ENCODE peak calls at places on chromosomes 3 and 15, in ten cellular contexts. B is colonic mucosa, W is choroid plexus epithelial cell, P is OCI-LY7, T is cardiac muscle cell, D is AG09309, Z is hepatocyte, K is brain microvascular endothelial cell, L is fibroblast of pulmonary artery, R is H7. X is an unnamed sample.

GRCh38 chr3:32956750-32957570 is 5.5 kb downstream of the CCR4 start:
- DNase-seq in Z (no peak), K (no peak), L (peak), P (no peak), R (no peak), W (peak), D (no peak), T (peak), B (no peak), X (no peak)

GRCh38 chr3:171163724-171164465 is 137.4 kb upstream of the SLC2A2 start:
- DNase-seq in Z (no peak), R (no peak), D (no peak), P (no peak), K (no peak), B (no peak), L (no peak), T (no peak), W (no peak), X (no peak)

GRCh38 chr3:32571192-32571485 is 481 bp upstream of the DYNC1LI1 start:
- DNase-seq in W (no peak), K (no peak), R (no peak), B (no peak), Z (no peak), P (no peak), D (no peak), L (no peak), T (no peak), X (no peak)

GRCh38 chr3:140499114-140499757 is 178.6 kb upstream of the TRIM42 start:
- DNase-seq in D (no peak), B (no peak), T (peak), Z (peak), R (no peak), L (peak), P (peak), W (peak), K (no peak), X (no peak)

GRCh38 chr3:41997702-41998551 is 36.0 kb upstream of the ULK4 start:
- DNase-seq in T (peak), L (peak), Z (no peak), P (no peak), R (peak), B (no peak), K (no peak), W (peak), D (no peak), X (no peak)

GRCh38 chr3:186109897-186110803 is 1.3 kb upstream of the ETV5 start:
- DNase-seq in B (peak), L (peak), R (peak), D (no peak), P (no peak), K (peak), Z (peak), T (peak), W (peak), X (no peak)

GRCh38 chr3:13018039-13018431 is 55.2 kb downstream of the IQSEC1 start:
- DNase-seq in T (no peak), D (no peak), L (no peak), P (no peak), Z (no peak), W (no peak), B (no peak), R (peak), K (no peak), X (no peak)

GRCh38 chr3:58824285-58824684 is 157.7 kb upstream of the FAM3D start:
- DNase-seq in W (peak), R (peak), P (peak), K (peak), B (peak), Z (peak), T (peak), D (peak), L (peak), X (peak)

GRCh38 chr3:45665101-45665572 is 24.1 kb upstream of the SACM1L start:
- DNase-seq in P (peak), K (no peak), D (no peak), Z (peak), R (peak), B (peak), L (peak), T (peak), W (peak), X (no peak)

GRCh38 chr3:138124689-138125420 is 7.3 kb downstream of the A4GNT start:
- DNase-seq in T (peak), P (no peak), K (no peak), D (no peak), B (no peak), W (peak), L (peak), Z (no peak), R (peak), X (peak)

GRCh38 chr15:76998661-76999285 is 3.8 kb downstream of the PSTPIP1 start:
- DNase-seq in T (no peak), Z (no peak), R (no peak), W (no peak), B (no peak), P (no peak), D (no peak), K (no peak), L (no peak), X (no peak)

GRCh38 chr3:134486577-134487041 is 752 bp downstream of the CEP63 start:
- DNase-seq in Z (no peak), D (no peak), P (peak), W (peak), R (no peak), B (no peak), L (peak), T (peak), K (no peak), X (no peak)

GRCh38 chr15:34713635-34714034 is 41.2 kb downstream of the GJD2 start:
- DNase-seq in P (no peak), L (no peak), R (no peak), D (no peak), K (no peak), T (no peak), B (no peak), Z (no peak), W (no peak), X (no peak)

GRCh38 chr3:15563190-15563589 is 38.2 kb downstream of the HACL1 start:
- DNase-seq in D (no peak), L (no peak), W (no peak), T (no peak), R (no peak), P (no peak), K (no peak), B (no peak), Z (no peak), X (no peak)

GRCh38 chr3:137165117-137165806 is 207.5 kb downstream of the IL20RB start:
- DNase-seq in D (no peak), K (peak), L (peak), R (no peak), B (no peak), T (no peak), W (no peak), P (no peak), Z (peak), X (peak)

GRCh38 chr3:14532691-14533456 is 7.3 kb downstream of the GRIP2 start:
- DNase-seq in R (peak), D (no peak), P (peak), K (no peak), B (peak), W (peak), L (no peak), T (peak), Z (peak), X (no peak)

GRCh38 chr15:76235186-76235826 is 76.0 kb downstream of the ETFA start:
- DNase-seq in W (peak), K (no peak), P (peak), L (peak), T (peak), Z (peak), B (no peak), R (peak), D (peak), X (peak)

GRCh38 chr15:71447328-71448250 is 332.3 kb downstream of the THSD4 start:
- DNase-seq in L (peak), W (peak), K (peak), R (no peak), P (no peak), T (no peak), Z (no peak), B (no peak), D (no peak), X (peak)

GRCh38 chr15:62110000-62110851 is 43.4 kb downstream of the C2CD4A start:
- DNase-seq in P (no peak), R (no peak), T (peak), Z (peak), K (peak), W (peak), B (no peak), L (peak), D (peak), X (no peak)

GRCh38 chr3:195064300-195064931 is 206.5 kb downstream of the XXYLT1 start:
- DNase-seq in W (no peak), T (no peak), P (peak), D (no peak), K (no peak), B (no peak), R (no peak), L (no peak), Z (no peak), X (no peak)

GRCh38 chr15:40313531-40314398 is 6.0 kb upstream of the PLCB2 start:
- DNase-seq in L (no peak), K (no peak), T (no peak), P (no peak), D (no peak), R (no peak), W (no peak), B (peak), Z (peak), X (no peak)

GRCh38 chr15:45401665-45402161 is 23.4 kb upstream of the GATM start:
- DNase-seq in T (no peak), Z (no peak), R (no peak), B (no peak), D (no peak), L (no peak), W (peak), P (no peak), K (no peak), X (no peak)

GRCh38 chr15:80492409-80492808 is 88.2 kb downstream of the ARNT2 start:
- DNase-seq in Z (no peak), P (no peak), D (no peak), R (no peak), K (no peak), T (no peak), W (no peak), L (no peak), B (no peak), X (no peak)

GRCh38 chr15:50971542-50971941 is 63.1 kb downstream of the AP4E1 start:
- DNase-seq in T (no peak), R (no peak), D (no peak), P (peak), Z (no peak), K (no peak), L (no peak), B (no peak), W (no peak), X (no peak)

GRCh38 chr3:39811561-39811960 is 2.2 kb downstream of the MYRIP start:
- DNase-seq in P (no peak), L (no peak), R (no peak), B (no peak), Z (no peak), D (no peak), W (no peak), K (no peak), T (no peak), X (no peak)
- H3K4me3 ChIP-seq in P (no peak), L (no peak), R (no peak), B (no peak), Z (no peak), D (no peak), W (no peak), K (no peak), T (no peak), X (no peak)

GRCh38 chr15:26721231-26721630 is 51.6 kb downstream of the GABRB3 start:
- DNase-seq in T (no peak), P (no peak), W (no peak), Z (no peak), L (no peak), D (no peak), B (no peak), R (peak), K (no peak), X (no peak)
- H3K4me3 ChIP-seq in T (no peak), P (no peak), W (no peak), Z (no peak), L (no peak), D (no peak), B (no peak), R (no peak), K (no peak), X (no peak)

GRCh38 chr15:74461847-74462511 is 1.0 kb upstream of the UBL7 start:
- DNase-seq in P (no peak), K (no peak), B (no peak), R (no peak), L (no peak), D (no peak), W (no peak), T (no peak), Z (no peak), X (no peak)
- H3K4me3 ChIP-seq in P (peak), K (peak), B (peak), R (peak), L (peak), D (peak), W (peak), T (peak), Z (peak), X (peak)

GRCh38 chr15:67091966-67092677 is 26.7 kb downstream of the SMAD3 start:
- DNase-seq in L (no peak), P (no peak), B (no peak), K (no peak), W (no peak), D (no peak), Z (no peak), T (no peak), R (peak), X (no peak)

GRCh38 chr15:67092726-67093125 is 27.3 kb downstream of the SMAD3 start:
- DNase-seq in L (no peak), Z (no peak), R (no peak), B (no peak), P (no peak), K (no peak), D (no peak), T (no peak), W (no peak), X (no peak)

GRCh38 chr15:67089218-67090193 is 24.1 kb downstream of the SMAD3 start:
- DNase-seq in T (peak), P (no peak), B (peak), K (no peak), W (peak), Z (no peak), D (no peak), L (no peak), R (no peak), X (no peak)

GRCh38 chr15:67091073-67091965 is 25.9 kb downstream of the SMAD3 start:
- DNase-seq in W (peak), T (peak), Z (peak), L (peak), K (peak), D (no peak), B (peak), R (no peak), P (no peak), X (peak)

DNA sequence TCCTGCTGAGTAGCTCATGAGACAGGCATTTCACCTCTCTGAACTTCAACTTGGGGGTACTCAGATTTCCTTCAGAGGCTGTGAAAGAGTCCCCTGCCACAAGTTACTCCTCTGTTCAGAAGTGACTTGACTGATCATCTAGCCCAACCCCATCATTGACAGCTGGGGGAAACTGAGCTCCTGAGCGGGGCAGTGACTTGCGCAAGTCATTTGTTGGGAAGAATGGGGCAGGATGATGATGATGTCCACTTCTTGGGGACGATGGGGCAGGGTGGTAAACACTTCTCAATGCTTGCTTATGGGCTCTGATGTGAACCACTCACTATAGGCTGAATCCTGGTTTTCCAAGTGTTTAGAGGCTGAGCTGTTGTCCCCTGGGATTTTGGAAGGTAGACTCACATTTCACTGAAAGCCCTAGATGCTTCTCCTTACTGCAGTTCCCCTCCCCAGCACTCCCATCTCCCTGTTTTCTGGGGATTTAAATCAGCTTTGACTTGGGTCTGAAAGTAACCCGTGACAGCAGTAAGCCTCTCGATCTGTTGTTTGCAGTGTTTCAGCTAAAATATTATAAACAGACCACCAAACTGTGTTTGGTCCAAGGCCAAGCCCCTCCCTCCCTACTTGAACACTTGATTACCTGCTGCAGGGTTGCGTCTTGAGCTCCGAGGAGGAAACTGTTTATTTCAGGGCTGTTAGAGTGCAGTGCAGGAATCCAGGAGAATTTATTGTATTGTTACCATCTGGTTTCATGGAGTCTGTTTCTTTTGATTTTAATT is 25.1 kb downstream of the SMAD3 start:
- DNase-seq in D (no peak), K (no peak), W (no peak), P (no peak), R (no peak), B (no peak), T (no peak), Z (no peak), L (no peak), X (no peak)
- H3K4me3 ChIP-seq in D (no peak), K (no peak), W (no peak), P (peak), R (no peak), B (no peak), T (no peak), Z (no peak), L (no peak), X (no peak)

DNA sequence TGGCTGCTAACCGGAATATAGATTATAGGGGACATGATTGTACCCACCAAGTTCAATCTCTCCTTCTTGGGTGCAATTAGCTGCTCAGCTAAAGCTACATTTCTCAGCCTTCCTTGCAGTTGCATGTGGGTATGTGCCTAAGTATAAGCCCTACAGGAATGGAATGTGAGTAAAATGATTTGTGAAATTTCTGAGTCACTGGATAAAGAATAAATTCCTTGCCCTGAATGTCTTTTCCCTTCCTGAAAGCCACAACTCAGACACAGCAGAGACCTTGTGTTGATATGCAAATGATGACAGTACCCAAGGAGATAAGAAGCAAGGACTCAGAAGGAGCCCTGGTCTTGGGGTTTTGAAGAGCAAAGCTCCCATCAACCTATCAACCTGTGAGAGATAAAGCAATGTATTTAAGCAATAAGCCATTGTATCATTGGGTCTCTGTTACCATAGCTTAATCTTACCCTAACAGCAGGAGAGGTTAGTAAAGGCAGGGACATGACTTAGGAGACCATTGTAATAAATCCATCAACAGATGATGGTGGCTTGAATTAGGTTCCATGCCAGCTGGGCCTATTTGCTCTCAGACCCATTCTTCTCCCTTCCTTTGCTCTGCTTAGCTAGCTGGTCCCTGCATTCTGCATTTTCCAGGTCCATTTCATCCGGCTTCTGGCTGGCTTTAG is 25.6 kb upstream of the ZNF280D start:
- DNase-seq in B (no peak), Z (no peak), R (no peak), K (peak), P (no peak), T (peak), L (peak), D (peak), W (peak), X (no peak)
- H3K4me3 ChIP-seq in B (no peak), Z (no peak), R (no peak), K (no peak), P (no peak), T (no peak), L (no peak), D (no peak), W (peak), X (no peak)

GRCh38 chr3:180296971-180297370 is 260.2 kb upstream of the PEX5L start:
- DNase-seq in Z (no peak), P (no peak), R (no peak), K (no peak), T (no peak), L (no peak), D (no peak), W (no peak), B (no peak), X (no peak)

GRCh38 chr3:180290300-180290699 is 253.6 kb upstream of the PEX5L start:
- DNase-seq in K (no peak), P (no peak), R (no peak), L (no peak), T (no peak), Z (no peak), B (no peak), D (no peak), W (no peak), X (no peak)

GRCh38 chr3:180294282-180295027 is 257.7 kb upstream of the PEX5L start:
- DNase-seq in W (no peak), K (no peak), T (no peak), P (no peak), B (no peak), Z (no peak), D (no peak), R (no peak), L (no peak), X (no peak)

GRCh38 chr3:180295811-180296210 is 259.1 kb upstream of the PEX5L start:
- DNase-seq in L (no peak), W (no peak), Z (peak), P (no peak), T (no peak), R (no peak), B (no peak), D (no peak), K (no peak), X (no peak)
- H3K4me3 ChIP-seq in L (no peak), W (no peak), Z (no peak), P (no peak), T (no peak), R (no peak), B (no peak), D (no peak), K (no peak), X (no peak)

DNA sequence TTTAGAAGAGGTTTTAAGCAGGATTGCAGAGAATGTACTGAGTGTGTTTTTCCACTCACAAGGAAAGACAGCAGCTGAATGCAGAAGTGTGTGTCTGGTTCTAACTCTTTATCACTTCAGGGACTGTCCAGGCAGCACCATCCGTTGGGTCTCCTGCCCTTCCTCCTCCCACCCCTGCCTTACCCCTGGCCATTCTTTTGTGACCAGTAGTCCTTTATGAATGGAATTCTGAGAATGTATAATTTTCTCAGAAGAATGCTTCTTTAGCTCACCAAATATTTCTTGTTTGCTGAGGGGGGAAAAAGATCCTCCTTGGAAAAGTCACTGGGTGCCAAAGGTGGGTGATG is 70.8 kb downstream of the IGF1R start:
- DNase-seq in L (peak), T (peak), R (no peak), Z (no peak), D (no peak), K (peak), W (peak), P (no peak), B (no peak), X (no peak)
- H3K4me3 ChIP-seq in L (no peak), T (no peak), R (no peak), Z (no peak), D (no peak), K (no peak), W (no peak), P (no peak), B (no peak), X (no peak)

DNA sequence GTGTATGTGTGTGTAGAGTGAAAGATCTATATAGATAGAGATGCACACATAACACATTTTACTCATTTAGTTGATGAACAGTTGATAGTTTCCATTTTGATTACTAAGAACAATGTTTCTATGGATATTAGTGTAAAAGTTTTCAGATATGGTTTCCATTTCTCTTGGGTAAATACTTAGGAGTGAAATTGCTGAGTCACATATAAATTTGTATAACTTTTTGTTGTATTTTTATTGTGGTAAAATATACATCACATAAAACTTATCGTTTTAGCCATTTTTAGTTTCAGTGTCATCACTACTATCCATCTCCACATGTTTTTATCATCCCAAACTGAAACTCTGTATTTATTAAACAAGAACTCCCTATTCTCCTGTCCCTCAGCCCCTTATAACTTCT is 258.3 kb downstream of the RYR3 start:
- DNase-seq in L (no peak), R (no peak), B (no peak), K (no peak), D (no peak), P (no peak), W (no peak), Z (no peak), T (no peak), X (no peak)
- H3K4me3 ChIP-seq in L (no peak), R (no peak), B (no peak), K (no peak), D (no peak), P (no peak), W (no peak), Z (no peak), T (no peak), X (no peak)

GRCh38 chr3:69200384-69201068 is 78.1 kb upstream of the LMOD3 start:
- DNase-seq in D (no peak), Z (peak), K (peak), R (peak), P (no peak), T (peak), W (peak), B (peak), L (peak), X (peak)
- H3K4me3 ChIP-seq in D (no peak), Z (peak), K (peak), R (no peak), P (no peak), T (peak), W (peak), B (peak), L (peak), X (peak)

X was measured in skeletal muscle cell.